ENCODE peak calls at places on chromosomes 6 and 20, in eight cellular contexts. U, Y, L, V, O, X, H and Z are unnamed samples.
A peak's percentile ranks its signal among the peaks of the same experiment; 100 is the strongest.

GRCh38 chr6:133208183-133208755 is 32.9 kb upstream of the EYA4 start:
- DNase-seq in O (no peak), U (no peak), H (peak; percentile 47), Y (no peak), L (no peak), X (no peak), V (peak; percentile 37), Z (no peak)

GRCh38 chr6:10733863-10734262 is 11.0 kb downstream of the TMEM14C start:
- DNase-seq in H (no peak), X (no peak), Y (no peak), V (no peak), U (no peak), L (no peak), O (peak; percentile 21), Z (peak; percentile 69)

GRCh38 chr6:148441454-148441911 is 98.8 kb downstream of the SASH1 start:
- DNase-seq in U (no peak), V (peak; percentile 67), O (no peak), H (no peak), X (no peak), L (peak; percentile 35), Y (no peak), Z (peak; percentile 84)

GRCh38 chr6:83514877-83515466 is 2.6 kb downstream of the PRSS35 start:
- DNase-seq in Y (no peak), U (no peak), O (no peak), L (peak; percentile 29), X (no peak), V (peak; percentile 85), H (peak; percentile 63), Z (peak; percentile 79)

GRCh38 chr6:53894086-53894485 is 99.3 kb downstream of the LRRC1 start:
- DNase-seq in X (no peak), U (no peak), L (no peak), V (peak; percentile 59), Y (no peak), O (no peak), H (peak; percentile 6), Z (peak; percentile 71)

GRCh38 chr20:58634818-58635665 is 16.0 kb upstream of the STX16 start:
- DNase-seq in H (no peak), V (no peak), O (no peak), L (no peak), U (peak; percentile 66), X (no peak), Y (no peak), Z (no peak)

GRCh38 chr20:8721098-8721497 is 347.8 kb upstream of the PLCB4 start:
- DNase-seq in O (peak; percentile 84), V (peak; percentile 80), Y (no peak), U (no peak), L (peak; percentile 71), H (peak; percentile 47), X (peak; percentile 39), Z (peak; percentile 61)

GRCh38 chr6:152277826-152278247 is 359.3 kb downstream of the SYNE1 start:
- DNase-seq in O (no peak), V (no peak), H (no peak), U (no peak), X (peak; percentile 90), Y (no peak), L (peak; percentile 77), Z (no peak)

GRCh38 chr20:49889245-49889942 is 25.9 kb downstream of the SPATA2 start:
- DNase-seq in X (peak; percentile 53), O (peak; percentile 48), L (no peak), H (no peak), Y (no peak), V (no peak), U (no peak), Z (no peak)

GRCh38 chr20:47778398-47779354 is 6.6 kb downstream of the SULF2 start:
- DNase-seq in L (no peak), O (no peak), X (no peak), U (no peak), V (no peak), Y (no peak), H (no peak), Z (no peak)

GRCh38 chr20:61293951-61294350 is 41.9 kb downstream of the CDH4 start:
- DNase-seq in V (no peak), H (no peak), X (no peak), O (no peak), Y (no peak), L (no peak), U (no peak), Z (no peak)

GRCh38 chr20:25314497-25315417 is 66.9 kb downstream of the PYGB start:
- DNase-seq in X (peak; percentile 11), L (no peak), Y (no peak), U (peak; percentile 49), H (no peak), O (peak; percentile 50), V (no peak), Z (no peak)

GRCh38 chr6:90294614-90294988 is 2.0 kb downstream of the BACH2 start:
- DNase-seq in O (no peak), L (no peak), X (no peak), H (no peak), V (no peak), U (no peak), Y (no peak), Z (no peak)

GRCh38 chr6:151485616-151486015 is 8.2 kb upstream of the CCDC170 start:
- DNase-seq in X (no peak), L (no peak), V (no peak), O (no peak), Y (no peak), U (no peak), H (no peak), Z (peak; percentile 78)

GRCh38 chr6:35581633-35582032 is 68.9 kb upstream of the TULP1 start:
- DNase-seq in V (peak; percentile 69), O (no peak), H (no peak), U (no peak), X (no peak), Y (no peak), L (no peak), Z (no peak)

GRCh38 chr20:8021541-8022269 is 2.1 kb upstream of the TMX4 start:
- DNase-seq in U (no peak), V (no peak), H (no peak), L (no peak), X (no peak), Y (no peak), O (peak; percentile 60), Z (no peak)

GRCh38 chr6:166999845-167000253 is 652 bp downstream of the CEP43 start:
- DNase-seq in V (peak; percentile 13), L (peak; percentile 74), Y (no peak), U (no peak), H (no peak), O (no peak), X (peak; percentile 26), Z (no peak)

GRCh38 chr6:80210618-80211017 is 104.1 kb downstream of the BCKDHB start:
- DNase-seq in U (no peak), V (peak; percentile 26), Y (no peak), O (peak; percentile 59), X (no peak), H (no peak), L (no peak), Z (peak; percentile 20)

GRCh38 chr20:62583424-62583920 is 58.8 kb upstream of the SLCO4A1 start:
- DNase-seq in U (no peak), X (no peak), H (no peak), O (no peak), L (no peak), Y (no peak), V (no peak), Z (no peak)

GRCh38 chr6:155177369-155177961 is 86.3 kb upstream of the CLDN20 start:
- DNase-seq in O (peak; percentile 68), X (peak; percentile 38), L (peak; percentile 72), V (peak; percentile 90), U (no peak), H (peak; percentile 55), Y (no peak), Z (peak; percentile 71)

GRCh38 chr20:17621229-17621968 is 51.5 kb downstream of the DSTN start:
- DNase-seq in Y (no peak), H (no peak), X (peak; percentile 51), L (no peak), O (peak; percentile 37), U (peak; percentile 48), V (no peak), Z (no peak)

GRCh38 chr20:48921883-48922867 is 664 bp downstream of the ARFGEF2 start:
- DNase-seq in Y (peak; percentile 51), X (peak; percentile 64), L (peak; percentile 67), O (peak; percentile 76), U (peak; percentile 84), V (no peak), H (no peak), Z (peak; percentile 66)

GRCh38 chr6:11538049-11538798 is 675 bp downstream of the TMEM170B start:
- DNase-seq in O (peak; percentile 61), L (no peak), X (peak; percentile 30), V (peak; percentile 28), H (no peak), U (peak; percentile 76), Y (no peak), Z (no peak)

GRCh38 chr6:18422136-18422535 is 35.0 kb downstream of the RNF144B start:
- DNase-seq in H (no peak), V (no peak), L (peak; percentile 32), X (no peak), Y (no peak), O (no peak), U (no peak), Z (no peak)

GRCh38 chr6:44045672-44046015 is 81.6 kb downstream of the MRPL14 start:
- DNase-seq in U (peak; percentile 56), Y (no peak), O (no peak), H (no peak), X (no peak), L (no peak), V (no peak), Z (no peak)

GRCh38 chr20:25136643-25137559 is 55.0 kb upstream of the VSX1 start:
- DNase-seq in X (no peak), O (peak; percentile 60), H (peak; percentile 68), L (no peak), V (peak; percentile 85), U (no peak), Y (peak; percentile 67), Z (peak; percentile 52)

GRCh38 chr6:49198015-49198414 is 265.0 kb downstream of the MMUT start:
- DNase-seq in U (no peak), L (no peak), V (no peak), X (no peak), H (no peak), O (no peak), Y (no peak), Z (no peak)

GRCh38 chr6:137224890-137225198 is 5.7 kb upstream of the IFNGR1 start:
- DNase-seq in X (no peak), L (no peak), O (no peak), Y (no peak), V (no peak), U (no peak), H (no peak), Z (no peak)
- H3K4me3 ChIP-seq in X (no peak overlapping the region), L (no peak overlapping the region), O (no peak overlapping the region), Y (no peak overlapping the region), V (no peak overlapping the region), U (no peak overlapping the region), H (no peak overlapping the region), Z (no peak overlapping the region)

GRCh38 chr6:118288355-118289124 is 259.6 kb upstream of the PLN start:
- DNase-seq in L (no peak), V (peak; percentile 27), O (no peak), X (no peak), Y (no peak), U (no peak), H (no peak), Z (no peak)
- TF ChIP-seq CTCF in L (no peak), V (no peak), O (peak; percentile 10), X (no peak), Y (no peak), U (no peak), H (peak; percentile 55), Z (peak; percentile 5)

GRCh38 chr6:99613398-99613704 is 6.7 kb downstream of the PRDM13 start:
- DNase-seq in H (no peak), L (no peak), U (peak; percentile 70), Y (no peak), O (no peak), X (no peak), V (peak; percentile 37), Z (peak; percentile 38)
- H3K4me3 ChIP-seq in H (peak overlapping the region; percentile 31), L (no peak overlapping the region), U (no peak overlapping the region), Y (no peak overlapping the region), O (peak overlapping the region; percentile 25), X (peak overlapping the region; percentile 45), V (no peak overlapping the region), Z (no peak overlapping the region)

GRCh38 chr6:7143161-7143974 is 35.6 kb downstream of the RREB1 start:
- DNase-seq in X (no peak), L (peak; percentile 66), V (no peak), O (no peak), H (no peak), U (no peak), Y (no peak), Z (no peak)
- TF ChIP-seq CTCF in X (no peak), L (peak; percentile 48), V (peak; percentile 54), O (peak; percentile 29), H (peak; percentile 40), U (no peak), Y (no peak), Z (no peak)